ENCODE peak calls at places on chromosomes 4 and X, in nine cellular contexts. One of them, this sample, is unnamed.

GRCh38 chrX:24879679-24880078 is 136.1 kb downstream of the ARX start:
- DNase-seq in PC-9: no peak
- DNase-seq in GM23338: no peak
- DNase-seq in mesenchymal stem cell: no peak
- DNase-seq in HCT116: no peak
- DNase-seq in GM23248: no peak
- DNase-seq in neuronal stem cell: no peak
- DNase-seq in IMR-90: no peak
- DNase-seq in hepatocyte: no peak
- DNase-seq in this sample: no peak

GRCh38 chr4:134807231-134807745 is 605.7 kb upstream of the PABPC4L start:
- DNase-seq in IMR-90: no peak
- DNase-seq in PC-9: no peak
- DNase-seq in mesenchymal stem cell: peak; percentile 45
- DNase-seq in hepatocyte: no peak
- DNase-seq in GM23248: no peak
- DNase-seq in GM23338: no peak
- DNase-seq in neuronal stem cell: no peak
- DNase-seq in HCT116: no peak
- DNase-seq in this sample: no peak

GRCh38 chr4:185966997-185967775 is 101.8 kb upstream of the TLR3 start:
- DNase-seq in mesenchymal stem cell: no peak
- DNase-seq in PC-9: peak; percentile 54
- DNase-seq in hepatocyte: no peak
- DNase-seq in GM23248: peak; percentile 13
- DNase-seq in HCT116: no peak
- DNase-seq in neuronal stem cell: no peak
- DNase-seq in IMR-90: no peak
- DNase-seq in GM23338: no peak
- DNase-seq in this sample: peak; percentile 26

GRCh38 chr4:127291316-127291715 is 341.4 kb upstream of the INTU start:
- DNase-seq in neuronal stem cell: no peak
- DNase-seq in PC-9: no peak
- DNase-seq in hepatocyte: no peak
- DNase-seq in HCT116: no peak
- DNase-seq in mesenchymal stem cell: no peak
- DNase-seq in IMR-90: no peak
- DNase-seq in GM23338: no peak
- DNase-seq in GM23248: no peak
- DNase-seq in this sample: no peak

GRCh38 chrX:72351606-72352338 is 46.1 kb upstream of the CITED1 start:
- DNase-seq in mesenchymal stem cell: no peak
- DNase-seq in GM23338: no peak
- DNase-seq in GM23248: peak; percentile 53
- DNase-seq in IMR-90: no peak
- DNase-seq in PC-9: no peak
- DNase-seq in neuronal stem cell: no peak
- DNase-seq in HCT116: no peak
- DNase-seq in hepatocyte: peak; percentile 9
- DNase-seq in this sample: no peak

GRCh38 chr4:160611181-160611580 is 1508.3 kb downstream of the RAPGEF2 start:
- DNase-seq in IMR-90: no peak
- DNase-seq in GM23248: no peak
- DNase-seq in mesenchymal stem cell: no peak
- DNase-seq in neuronal stem cell: no peak
- DNase-seq in PC-9: no peak
- DNase-seq in HCT116: no peak
- DNase-seq in GM23338: no peak
- DNase-seq in hepatocyte: no peak
- DNase-seq in this sample: no peak

GRCh38 chrX:45697591-45697990 is 496.9 kb upstream of the DIPK2B start:
- DNase-seq in GM23248: peak; percentile 89
- DNase-seq in hepatocyte: no peak
- DNase-seq in PC-9: peak; percentile 44
- DNase-seq in IMR-90: peak; percentile 90
- DNase-seq in HCT116: no peak
- DNase-seq in mesenchymal stem cell: peak; percentile 72
- DNase-seq in neuronal stem cell: no peak
- DNase-seq in GM23338: no peak
- DNase-seq in this sample: peak; percentile 79

GRCh38 chrX:44503550-44503949 is 39.1 kb downstream of the FUNDC1 start:
- DNase-seq in PC-9: no peak
- DNase-seq in mesenchymal stem cell: no peak
- DNase-seq in GM23338: no peak
- DNase-seq in GM23248: no peak
- DNase-seq in HCT116: no peak
- DNase-seq in hepatocyte: no peak
- DNase-seq in neuronal stem cell: no peak
- DNase-seq in IMR-90: no peak
- DNase-seq in this sample: no peak

GRCh38 chr4:7419961-7420660 is 14.6 kb downstream of the PSAPL1 start:
- DNase-seq in neuronal stem cell: no peak
- DNase-seq in GM23248: no peak
- DNase-seq in GM23338: no peak
- DNase-seq in IMR-90: no peak
- DNase-seq in hepatocyte: no peak
- DNase-seq in PC-9: no peak
- DNase-seq in mesenchymal stem cell: no peak
- DNase-seq in HCT116: no peak
- DNase-seq in this sample: peak; percentile 46

DNA sequence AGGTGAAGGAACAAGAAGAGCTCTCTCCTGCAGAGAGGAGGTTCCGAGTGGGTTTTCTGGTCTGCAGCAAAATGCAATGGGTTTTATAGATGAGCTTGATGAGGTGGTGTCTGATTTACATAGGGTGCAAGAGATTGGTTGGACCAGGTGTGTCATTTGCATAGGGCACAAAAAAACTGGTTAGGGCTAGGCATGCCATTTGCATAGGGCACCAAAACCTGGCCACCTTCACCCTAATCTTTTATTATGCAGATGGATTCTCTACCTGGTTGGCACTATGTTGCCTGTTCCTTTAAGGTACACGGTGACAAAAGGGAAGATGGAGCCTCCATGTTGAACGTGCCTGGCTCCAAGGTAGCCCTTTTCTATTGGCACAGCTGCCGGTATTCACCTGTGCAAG is 94.5 kb upstream of the PRKX start:
- DNase-seq in hepatocyte: no peak
- DNase-seq in IMR-90: no peak
- DNase-seq in GM23338: peak; percentile 12
- DNase-seq in neuronal stem cell: no peak
- DNase-seq in HCT116: no peak
- DNase-seq in PC-9: peak; percentile 8
- DNase-seq in mesenchymal stem cell: no peak
- DNase-seq in GM23248: no peak
- DNase-seq in this sample: no peak
- H3K27me3 ChIP-seq in hepatocyte: peaks cover 19% of the 10 kb centered on the region
- H3K27me3 ChIP-seq in IMR-90: peaks cover 16% of the 10 kb centered on the region
- H3K27me3 ChIP-seq in GM23338: no peaks in the 10 kb centered on the region
- H3K27me3 ChIP-seq in neuronal stem cell: no peaks in the 10 kb centered on the region
- H3K27me3 ChIP-seq in HCT116: peaks cover 3% of the 10 kb centered on the region
- H3K27me3 ChIP-seq in PC-9: peaks cover 21% of the 10 kb centered on the region
- H3K27me3 ChIP-seq in mesenchymal stem cell: peaks cover 44% of the 10 kb centered on the region
- H3K27me3 ChIP-seq in GM23248: no peaks in the 10 kb centered on the region
- H3K27me3 ChIP-seq in this sample: peaks cover 17% of the 10 kb centered on the region

GRCh38 chr4:73919691-73920090 is 50.5 kb downstream of the CXCL1 start:
- DNase-seq in GM23338: no peak
- DNase-seq in mesenchymal stem cell: no peak
- DNase-seq in neuronal stem cell: no peak
- DNase-seq in IMR-90: peak; percentile 65
- DNase-seq in PC-9: no peak
- DNase-seq in GM23248: no peak
- DNase-seq in HCT116: no peak
- DNase-seq in hepatocyte: no peak
- DNase-seq in this sample: no peak
- H2AFZ ChIP-seq in GM23338: peak overlapping the region; percentile 67
- H2AFZ ChIP-seq in mesenchymal stem cell: no peak overlapping the region
- H2AFZ ChIP-seq in neuronal stem cell: no peak overlapping the region
- H2AFZ ChIP-seq in IMR-90: no peak overlapping the region
- H2AFZ ChIP-seq in PC-9: no peak overlapping the region
- H2AFZ ChIP-seq in GM23248: no peak overlapping the region
- H2AFZ ChIP-seq in HCT116: no peak overlapping the region
- H2AFZ ChIP-seq in hepatocyte: no peak overlapping the region
- H2AFZ ChIP-seq in this sample: no peak overlapping the region

GRCh38 chr4:40243390-40243948 is 46.6 kb downstream of the RHOH start:
- DNase-seq in neuronal stem cell: no peak
- DNase-seq in mesenchymal stem cell: no peak
- DNase-seq in IMR-90: no peak
- DNase-seq in hepatocyte: no peak
- DNase-seq in GM23338: no peak
- DNase-seq in HCT116: no peak
- DNase-seq in GM23248: no peak
- DNase-seq in PC-9: no peak
- DNase-seq in this sample: no peak

GRCh38 chr4:40246547-40246900 is 49.7 kb downstream of the RHOH start:
- DNase-seq in hepatocyte: no peak
- DNase-seq in HCT116: no peak
- DNase-seq in GM23338: no peak
- DNase-seq in neuronal stem cell: no peak
- DNase-seq in GM23248: no peak
- DNase-seq in IMR-90: no peak
- DNase-seq in PC-9: no peak
- DNase-seq in mesenchymal stem cell: no peak
- DNase-seq in this sample: no peak

GRCh38 chr4:40245794-40246546 is 49.1 kb downstream of the RHOH start:
- DNase-seq in mesenchymal stem cell: no peak
- DNase-seq in IMR-90: no peak
- DNase-seq in GM23338: peak; percentile 21
- DNase-seq in neuronal stem cell: no peak
- DNase-seq in GM23248: no peak
- DNase-seq in hepatocyte: no peak
- DNase-seq in HCT116: no peak
- DNase-seq in PC-9: no peak
- DNase-seq in this sample: no peak

GRCh38 chr4:40247350-40247749 is 50.5 kb downstream of the RHOH start:
- DNase-seq in IMR-90: no peak
- DNase-seq in GM23338: no peak
- DNase-seq in neuronal stem cell: no peak
- DNase-seq in hepatocyte: no peak
- DNase-seq in PC-9: no peak
- DNase-seq in mesenchymal stem cell: no peak
- DNase-seq in HCT116: no peak
- DNase-seq in GM23248: no peak
- DNase-seq in this sample: no peak

DNA sequence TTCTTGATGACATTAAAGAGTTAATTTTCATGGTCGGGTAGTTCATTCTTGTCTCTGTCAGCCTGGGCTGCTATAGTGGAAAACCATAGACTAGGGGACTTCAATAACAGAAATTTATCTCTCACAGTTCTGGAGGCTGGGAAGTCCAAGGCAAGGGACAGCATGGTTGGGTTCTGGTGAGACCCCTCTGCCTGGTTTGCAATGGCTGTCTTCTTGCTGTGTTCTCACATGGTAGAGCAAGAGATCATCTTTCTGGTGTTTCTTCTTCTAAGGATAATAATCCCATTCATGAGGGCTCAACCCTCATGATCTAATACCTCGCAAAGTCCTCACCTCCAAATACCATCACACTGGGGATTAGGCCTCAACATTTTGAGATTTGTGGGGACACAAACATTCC is 50.1 kb downstream of the RHOH start:
- DNase-seq in HCT116: no peak
- DNase-seq in IMR-90: no peak
- DNase-seq in PC-9: no peak
- DNase-seq in GM23248: no peak
- DNase-seq in mesenchymal stem cell: no peak
- DNase-seq in neuronal stem cell: no peak
- DNase-seq in GM23338: no peak
- DNase-seq in hepatocyte: no peak
- DNase-seq in this sample: no peak
- H3K4me2 ChIP-seq in HCT116: no peak overlapping the region
- H3K4me2 ChIP-seq in IMR-90: no peak overlapping the region
- H3K4me2 ChIP-seq in PC-9: no peak overlapping the region
- H3K4me2 ChIP-seq in GM23248: no peak overlapping the region
- H3K4me2 ChIP-seq in mesenchymal stem cell: no peak overlapping the region
- H3K4me2 ChIP-seq in neuronal stem cell: no peak overlapping the region
- H3K4me2 ChIP-seq in GM23338: no peak overlapping the region
- H3K4me2 ChIP-seq in hepatocyte: no peak overlapping the region
- H3K4me2 ChIP-seq in this sample: no peak overlapping the region

GRCh38 chr4:108169639-108170038 is 907 bp upstream of the LEF1 start:
- DNase-seq in IMR-90: no peak
- DNase-seq in GM23338: no peak
- DNase-seq in hepatocyte: no peak
- DNase-seq in PC-9: no peak
- DNase-seq in HCT116: no peak
- DNase-seq in neuronal stem cell: no peak
- DNase-seq in mesenchymal stem cell: no peak
- DNase-seq in GM23248: no peak
- DNase-seq in this sample: no peak

GRCh38 chr4:108168672-108169562 is at the start of gene LEF1:
- DNase-seq in mesenchymal stem cell: peak; percentile 65
- DNase-seq in hepatocyte: peak; percentile 78
- DNase-seq in neuronal stem cell: peak; percentile 79
- DNase-seq in IMR-90: peak; percentile 11
- DNase-seq in HCT116: no peak
- DNase-seq in PC-9: peak; percentile 60
- DNase-seq in GM23248: peak; percentile 51
- DNase-seq in GM23338: peak; percentile 84
- DNase-seq in this sample: peak; percentile 84

GRCh38 chr4:108172231-108172779 is 3.6 kb upstream of the LEF1 start:
- DNase-seq in HCT116: no peak
- DNase-seq in GM23248: peak; percentile 18
- DNase-seq in IMR-90: no peak
- DNase-seq in PC-9: no peak
- DNase-seq in hepatocyte: peak; percentile 76
- DNase-seq in GM23338: peak; percentile 33
- DNase-seq in mesenchymal stem cell: peak; percentile 60
- DNase-seq in neuronal stem cell: peak; percentile 54
- DNase-seq in this sample: peak; percentile 83

GRCh38 chr4:108171541-108172230 is 3.0 kb upstream of the LEF1 start:
- DNase-seq in neuronal stem cell: peak; percentile 40
- DNase-seq in mesenchymal stem cell: peak; percentile 34
- DNase-seq in IMR-90: no peak
- DNase-seq in GM23248: no peak
- DNase-seq in GM23338: peak; percentile 62
- DNase-seq in hepatocyte: no peak
- DNase-seq in HCT116: no peak
- DNase-seq in PC-9: no peak
- DNase-seq in this sample: peak; percentile 72

DNA sequence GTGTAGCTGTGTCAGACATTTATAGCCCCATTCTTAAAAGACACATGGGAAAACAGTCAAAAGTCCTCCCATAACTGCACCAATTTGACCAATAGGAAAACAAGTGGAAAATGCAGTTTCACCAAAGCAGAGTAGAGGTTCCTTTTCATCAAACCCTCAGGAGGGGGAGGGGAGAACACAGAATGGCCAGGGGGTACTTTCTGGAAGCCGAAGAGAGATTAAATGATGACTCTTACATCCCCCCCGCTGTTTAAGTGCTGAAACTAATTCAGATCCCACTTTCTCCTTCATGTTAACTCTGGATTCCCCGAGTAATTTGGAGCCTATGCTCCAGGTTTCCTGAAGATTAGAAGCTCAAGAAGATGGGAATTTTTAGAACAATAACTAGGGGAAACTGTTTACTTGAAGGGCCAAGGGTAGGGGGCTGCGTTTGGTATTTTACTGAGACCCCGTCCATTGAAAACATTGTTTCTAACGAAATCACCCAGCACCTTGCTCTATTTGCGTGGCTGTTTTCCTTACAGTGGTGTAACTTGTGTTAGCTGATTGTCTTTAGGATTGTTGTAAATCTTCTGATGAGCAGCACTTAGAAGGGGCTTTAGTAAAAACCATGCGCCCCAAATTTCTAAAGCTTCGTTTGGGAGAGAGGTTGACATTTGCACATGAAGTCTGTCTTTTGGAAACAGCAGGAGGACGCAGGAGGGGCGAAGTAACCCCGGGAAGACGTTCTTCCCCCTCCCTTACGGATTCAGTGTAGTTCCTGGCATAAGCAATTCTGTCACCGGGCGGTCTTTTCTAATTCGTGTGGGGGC is 2.2 kb upstream of the LEF1 start:
- DNase-seq in HCT116: no peak
- DNase-seq in GM23248: no peak
- DNase-seq in neuronal stem cell: peak; percentile 30
- DNase-seq in IMR-90: no peak
- DNase-seq in PC-9: no peak
- DNase-seq in mesenchymal stem cell: peak; percentile 42
- DNase-seq in hepatocyte: no peak
- DNase-seq in GM23338: peak; percentile 76
- DNase-seq in this sample: peak; percentile 84
- H3K27me3 ChIP-seq in HCT116: peaks cover 15% of the 10 kb centered on the region
- H3K27me3 ChIP-seq in GM23248: peaks cover 82% of the 10 kb centered on the region
- H3K27me3 ChIP-seq in neuronal stem cell: peaks cover 42% of the 10 kb centered on the region
- H3K27me3 ChIP-seq in IMR-90: peaks cover 85% of the 10 kb centered on the region
- H3K27me3 ChIP-seq in PC-9: no peaks in the 10 kb centered on the region
- H3K27me3 ChIP-seq in mesenchymal stem cell: peaks cover 84% of the 10 kb centered on the region
- H3K27me3 ChIP-seq in hepatocyte: peaks cover 44% of the 10 kb centered on the region
- H3K27me3 ChIP-seq in GM23338: peaks cover 99% of the 10 kb centered on the region
- H3K27me3 ChIP-seq in this sample: peaks cover 72% of the 10 kb centered on the region

This sample was measured in osteoblast.